ENCODE peak calls at places on chromosomes 13 and 19, in eight cellular contexts. One of them, this sample, is unnamed.

GRCh38 chr13:95298971-95299627 is 2.2 kb downstream of the ABCC4 start:
- DNase-seq in H7: no peak
- DNase-seq in HAP-1: no peak
- DNase-seq in pancreas: no peak
- DNase-seq in dorsolateral prefrontal cortex: no peak
- DNase-seq in fibroblast of mammary gland: peak
- DNase-seq in fibroblast of villous mesenchyme: peak
- DNase-seq in lower leg skin: no peak
- DNase-seq in this sample: no peak

GRCh38 chr19:49106648-49107135 is 7.5 kb upstream of the LIN7B start:
- DNase-seq in H7: peak
- DNase-seq in HAP-1: peak
- DNase-seq in pancreas: peak
- DNase-seq in dorsolateral prefrontal cortex: peak
- DNase-seq in fibroblast of mammary gland: peak
- DNase-seq in fibroblast of villous mesenchyme: peak
- DNase-seq in lower leg skin: no peak
- DNase-seq in this sample: peak

GRCh38 chr13:75365724-75366173 is 116.2 kb downstream of the TBC1D4 start:
- DNase-seq in H7: no peak
- DNase-seq in HAP-1: no peak
- DNase-seq in pancreas: no peak
- DNase-seq in dorsolateral prefrontal cortex: no peak
- DNase-seq in fibroblast of mammary gland: peak
- DNase-seq in fibroblast of villous mesenchyme: no peak
- DNase-seq in lower leg skin: no peak
- DNase-seq in this sample: peak

GRCh38 chr13:42970824-42971669 is 21.0 kb downstream of the EPSTI1 start:
- DNase-seq in H7: peak
- DNase-seq in HAP-1: peak
- DNase-seq in pancreas: no peak
- DNase-seq in dorsolateral prefrontal cortex: no peak
- DNase-seq in fibroblast of mammary gland: peak
- DNase-seq in fibroblast of villous mesenchyme: peak
- DNase-seq in lower leg skin: no peak
- DNase-seq in this sample: no peak

GRCh38 chr13:73898276-73898675 is 235.9 kb downstream of the KLF12 start:
- DNase-seq in H7: no peak
- DNase-seq in HAP-1: no peak
- DNase-seq in pancreas: no peak
- DNase-seq in dorsolateral prefrontal cortex: no peak
- DNase-seq in fibroblast of mammary gland: no peak
- DNase-seq in fibroblast of villous mesenchyme: peak
- DNase-seq in lower leg skin: no peak
- DNase-seq in this sample: no peak

GRCh38 chr19:39997595-39998216 is 846 bp downstream of the ZNF546 start:
- DNase-seq in H7: no peak
- DNase-seq in HAP-1: no peak
- DNase-seq in pancreas: no peak
- DNase-seq in dorsolateral prefrontal cortex: no peak
- DNase-seq in fibroblast of mammary gland: peak
- DNase-seq in fibroblast of villous mesenchyme: peak
- DNase-seq in lower leg skin: no peak
- DNase-seq in this sample: no peak

GRCh38 chr13:92175330-92175729 is 776.9 kb downstream of the GPC5 start:
- DNase-seq in H7: peak
- DNase-seq in HAP-1: peak
- DNase-seq in pancreas: no peak
- DNase-seq in dorsolateral prefrontal cortex: no peak
- DNase-seq in fibroblast of mammary gland: peak
- DNase-seq in fibroblast of villous mesenchyme: peak
- DNase-seq in lower leg skin: no peak
- DNase-seq in this sample: no peak

GRCh38 chr13:76647550-76647949 is 238.7 kb downstream of the KCTD12 start:
- DNase-seq in H7: no peak
- DNase-seq in HAP-1: no peak
- DNase-seq in pancreas: no peak
- DNase-seq in dorsolateral prefrontal cortex: no peak
- DNase-seq in fibroblast of mammary gland: no peak
- DNase-seq in fibroblast of villous mesenchyme: peak
- DNase-seq in lower leg skin: no peak
- DNase-seq in this sample: no peak

GRCh38 chr13:34025746-34026145 is 207.8 kb downstream of the RFC3 start:
- DNase-seq in H7: no peak
- DNase-seq in HAP-1: no peak
- DNase-seq in pancreas: no peak
- DNase-seq in dorsolateral prefrontal cortex: no peak
- DNase-seq in fibroblast of mammary gland: peak
- DNase-seq in fibroblast of villous mesenchyme: no peak
- DNase-seq in lower leg skin: no peak
- DNase-seq in this sample: no peak

GRCh38 chr13:30111810-30112209 is 195.5 kb downstream of the KATNAL1 start:
- DNase-seq in H7: peak
- DNase-seq in HAP-1: peak
- DNase-seq in pancreas: no peak
- DNase-seq in dorsolateral prefrontal cortex: no peak
- DNase-seq in fibroblast of mammary gland: no peak
- DNase-seq in fibroblast of villous mesenchyme: no peak
- DNase-seq in lower leg skin: no peak
- DNase-seq in this sample: no peak

GRCh38 chr19:3801412-3802096 is 15.4 kb upstream of the MATK start:
- DNase-seq in H7: peak
- DNase-seq in HAP-1: peak
- DNase-seq in pancreas: no peak
- DNase-seq in dorsolateral prefrontal cortex: peak
- DNase-seq in fibroblast of mammary gland: no peak
- DNase-seq in fibroblast of villous mesenchyme: no peak
- DNase-seq in lower leg skin: peak
- DNase-seq in this sample: no peak

GRCh38 chr13:65594255-65594654 is 1635.9 kb downstream of the PCDH9 start:
- DNase-seq in H7: no peak
- DNase-seq in HAP-1: no peak
- DNase-seq in pancreas: no peak
- DNase-seq in dorsolateral prefrontal cortex: no peak
- DNase-seq in fibroblast of mammary gland: peak
- DNase-seq in fibroblast of villous mesenchyme: no peak
- DNase-seq in lower leg skin: no peak
- DNase-seq in this sample: no peak

GRCh38 chr19:10899171-10899653 is 27.9 kb downstream of the CARM1 start:
- DNase-seq in H7: no peak
- DNase-seq in HAP-1: no peak
- DNase-seq in pancreas: peak
- DNase-seq in dorsolateral prefrontal cortex: no peak
- DNase-seq in fibroblast of mammary gland: no peak
- DNase-seq in fibroblast of villous mesenchyme: no peak
- DNase-seq in lower leg skin: no peak
- DNase-seq in this sample: peak

GRCh38 chr19:5340637-5341447 is at the start of gene PTPRS:
- DNase-seq in H7: peak
- DNase-seq in HAP-1: peak
- DNase-seq in pancreas: peak
- DNase-seq in dorsolateral prefrontal cortex: peak
- DNase-seq in fibroblast of mammary gland: peak
- DNase-seq in fibroblast of villous mesenchyme: peak
- DNase-seq in lower leg skin: peak
- DNase-seq in this sample: no peak

GRCh38 chr19:5338661-5339469 is 1.7 kb downstream of the PTPRS start:
- DNase-seq in H7: peak
- DNase-seq in HAP-1: peak
- DNase-seq in pancreas: no peak
- DNase-seq in dorsolateral prefrontal cortex: peak
- DNase-seq in fibroblast of mammary gland: no peak
- DNase-seq in fibroblast of villous mesenchyme: no peak
- DNase-seq in lower leg skin: no peak
- DNase-seq in this sample: no peak

GRCh38 chr19:5339950-5340636 is 519 bp downstream of the PTPRS start:
- DNase-seq in H7: peak
- DNase-seq in HAP-1: peak
- DNase-seq in pancreas: peak
- DNase-seq in dorsolateral prefrontal cortex: peak
- DNase-seq in fibroblast of mammary gland: no peak
- DNase-seq in fibroblast of villous mesenchyme: no peak
- DNase-seq in lower leg skin: no peak
- DNase-seq in this sample: no peak

GRCh38 chr19:5337886-5338595 is 2.6 kb downstream of the PTPRS start:
- DNase-seq in H7: peak
- DNase-seq in HAP-1: no peak
- DNase-seq in pancreas: no peak
- DNase-seq in dorsolateral prefrontal cortex: no peak
- DNase-seq in fibroblast of mammary gland: no peak
- DNase-seq in fibroblast of villous mesenchyme: no peak
- DNase-seq in lower leg skin: no peak
- DNase-seq in this sample: no peak

DNA sequence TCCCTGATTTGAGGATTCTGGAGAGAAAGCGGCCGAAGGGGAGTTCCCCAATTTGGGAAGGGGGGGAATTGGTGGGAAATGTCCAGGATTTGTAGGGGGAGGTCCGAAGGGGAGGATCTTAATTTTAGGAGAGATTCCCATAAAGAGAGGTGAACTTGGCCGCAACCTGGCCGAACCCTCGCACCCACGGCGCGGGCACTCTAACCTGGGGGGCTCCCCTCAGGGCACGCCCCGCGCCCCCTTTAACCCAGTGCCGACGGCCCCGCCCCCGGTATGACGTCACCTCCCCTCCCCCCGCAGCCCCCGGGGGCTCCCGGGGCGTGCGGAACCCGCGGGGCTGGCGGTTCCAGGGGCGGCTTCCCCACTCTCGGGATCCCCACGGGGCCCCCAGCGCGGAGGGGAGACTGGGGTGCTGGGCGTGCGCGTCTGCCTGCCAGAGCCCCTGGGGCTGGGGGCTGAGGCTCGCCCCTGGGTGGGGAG is 1.1 kb downstream of the PTPRS start:
- DNase-seq in H7: peak
- DNase-seq in HAP-1: no peak
- DNase-seq in pancreas: no peak
- DNase-seq in dorsolateral prefrontal cortex: no peak
- DNase-seq in fibroblast of mammary gland: no peak
- DNase-seq in fibroblast of villous mesenchyme: no peak
- DNase-seq in lower leg skin: no peak
- DNase-seq in this sample: no peak
- H3K4me3 ChIP-seq in H7: peak
- H3K4me3 ChIP-seq in HAP-1: peak
- H3K4me3 ChIP-seq in pancreas: peak
- H3K4me3 ChIP-seq in dorsolateral prefrontal cortex: peak
- H3K4me3 ChIP-seq in fibroblast of mammary gland: peak
- H3K4me3 ChIP-seq in fibroblast of villous mesenchyme: peak
- H3K4me3 ChIP-seq in lower leg skin: no peak
- H3K4me3 ChIP-seq in this sample: peak

GRCh38 chr19:1655992-1656608 is 3.7 kb upstream of the TCF3 start:
- DNase-seq in H7: no peak
- DNase-seq in HAP-1: no peak
- DNase-seq in pancreas: no peak
- DNase-seq in dorsolateral prefrontal cortex: no peak
- DNase-seq in fibroblast of mammary gland: no peak
- DNase-seq in fibroblast of villous mesenchyme: no peak
- DNase-seq in lower leg skin: no peak
- DNase-seq in this sample: no peak

GRCh38 chr19:1656988-1657536 is 4.6 kb upstream of the TCF3 start:
- DNase-seq in H7: no peak
- DNase-seq in HAP-1: no peak
- DNase-seq in pancreas: no peak
- DNase-seq in dorsolateral prefrontal cortex: no peak
- DNase-seq in fibroblast of mammary gland: no peak
- DNase-seq in fibroblast of villous mesenchyme: no peak
- DNase-seq in lower leg skin: no peak
- DNase-seq in this sample: no peak

GRCh38 chr19:1658446-1659433 is 6.3 kb upstream of the TCF3 start:
- DNase-seq in H7: peak
- DNase-seq in HAP-1: no peak
- DNase-seq in pancreas: no peak
- DNase-seq in dorsolateral prefrontal cortex: no peak
- DNase-seq in fibroblast of mammary gland: no peak
- DNase-seq in fibroblast of villous mesenchyme: no peak
- DNase-seq in lower leg skin: no peak
- DNase-seq in this sample: no peak

GRCh38 chr19:1655131-1655981 is 2.9 kb upstream of the TCF3 start:
- DNase-seq in H7: no peak
- DNase-seq in HAP-1: no peak
- DNase-seq in pancreas: no peak
- DNase-seq in dorsolateral prefrontal cortex: no peak
- DNase-seq in fibroblast of mammary gland: no peak
- DNase-seq in fibroblast of villous mesenchyme: no peak
- DNase-seq in lower leg skin: no peak
- DNase-seq in this sample: no peak

GRCh38 chr19:1657632-1658445 is 5.4 kb upstream of the TCF3 start:
- DNase-seq in H7: peak
- DNase-seq in HAP-1: no peak
- DNase-seq in pancreas: peak
- DNase-seq in dorsolateral prefrontal cortex: no peak
- DNase-seq in fibroblast of mammary gland: no peak
- DNase-seq in fibroblast of villous mesenchyme: no peak
- DNase-seq in lower leg skin: no peak
- DNase-seq in this sample: no peak
- H3K4me3 ChIP-seq in H7: no peak
- H3K4me3 ChIP-seq in HAP-1: no peak
- H3K4me3 ChIP-seq in pancreas: no peak
- H3K4me3 ChIP-seq in dorsolateral prefrontal cortex: no peak
- H3K4me3 ChIP-seq in fibroblast of mammary gland: no peak
- H3K4me3 ChIP-seq in fibroblast of villous mesenchyme: no peak
- H3K4me3 ChIP-seq in lower leg skin: no peak
- H3K4me3 ChIP-seq in this sample: no peak

DNA sequence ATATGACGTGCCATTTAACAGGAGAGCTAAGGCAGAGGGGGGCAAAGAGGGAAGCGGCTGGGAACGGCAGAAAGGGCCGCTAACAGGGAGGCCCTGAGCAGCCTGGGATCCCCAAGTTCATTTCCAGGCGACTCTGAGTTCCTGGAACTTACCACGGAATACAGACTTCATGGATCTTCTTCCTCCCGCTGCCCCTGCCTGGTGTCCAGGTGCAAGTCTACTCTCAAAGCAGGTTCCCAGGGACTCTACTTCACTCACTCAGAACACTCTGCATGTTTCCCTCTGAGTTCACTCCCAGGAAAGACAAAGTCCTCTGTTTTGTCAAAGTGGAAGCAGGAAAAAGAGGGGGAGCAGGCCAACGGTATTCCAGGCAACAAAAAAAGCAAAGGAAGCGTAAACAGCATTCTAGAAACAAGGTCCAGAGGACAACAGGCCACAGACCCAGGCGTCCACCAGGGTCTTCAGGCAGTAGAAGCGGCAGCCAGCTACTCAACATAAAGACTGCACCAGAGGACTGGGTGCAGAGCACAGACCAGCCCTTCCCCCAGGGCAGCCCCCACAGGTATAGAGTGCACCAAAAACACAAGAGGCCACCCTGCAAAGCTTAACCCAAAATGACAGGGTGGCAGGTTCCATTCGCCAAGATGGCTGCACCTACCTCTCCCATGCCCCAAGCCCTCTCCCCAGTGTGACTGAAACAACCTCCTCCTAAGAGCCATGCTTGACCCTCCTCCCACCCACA is 3.0 kb downstream of the MIER2 start:
- DNase-seq in H7: no peak
- DNase-seq in HAP-1: no peak
- DNase-seq in pancreas: no peak
- DNase-seq in dorsolateral prefrontal cortex: no peak
- DNase-seq in fibroblast of mammary gland: no peak
- DNase-seq in fibroblast of villous mesenchyme: no peak
- DNase-seq in lower leg skin: no peak
- DNase-seq in this sample: no peak
- H3K4me3 ChIP-seq in H7: no peak
- H3K4me3 ChIP-seq in HAP-1: peak
- H3K4me3 ChIP-seq in pancreas: no peak
- H3K4me3 ChIP-seq in dorsolateral prefrontal cortex: no peak
- H3K4me3 ChIP-seq in fibroblast of mammary gland: peak
- H3K4me3 ChIP-seq in fibroblast of villous mesenchyme: peak
- H3K4me3 ChIP-seq in lower leg skin: no peak
- H3K4me3 ChIP-seq in this sample: no peak

GRCh38 chr13:97979556-97979955 is 26.1 kb downstream of the IPO5 start:
- DNase-seq in H7: no peak
- DNase-seq in HAP-1: peak
- DNase-seq in pancreas: no peak
- DNase-seq in dorsolateral prefrontal cortex: no peak
- DNase-seq in fibroblast of mammary gland: no peak
- DNase-seq in fibroblast of villous mesenchyme: no peak
- DNase-seq in lower leg skin: no peak
- DNase-seq in this sample: no peak
- H3K4me3 ChIP-seq in H7: no peak
- H3K4me3 ChIP-seq in HAP-1: no peak
- H3K4me3 ChIP-seq in pancreas: no peak
- H3K4me3 ChIP-seq in dorsolateral prefrontal cortex: no peak
- H3K4me3 ChIP-seq in fibroblast of mammary gland: no peak
- H3K4me3 ChIP-seq in fibroblast of villous mesenchyme: no peak
- H3K4me3 ChIP-seq in lower leg skin: no peak
- H3K4me3 ChIP-seq in this sample: no peak